ENCODE peak calls at places on chromosome 2, in four cellular contexts. F, H, A and E are unnamed samples. For H3K4me1, the result is how much of the 10 kb centered on the place peaks cover.

GRCh38 chr2:112138143-112139032 is at the start of gene FBLN7:
- DNase-seq in H (no peak), F (no peak), A (no peak), E (peak)

GRCh38 chr2:2795438-2796091 is 464.5 kb upstream of the MYT1L start:
- DNase-seq in A (no peak), F (no peak), H (no peak), E (peak)

GRCh38 chr2:190970872-190971506 is 43.0 kb downstream of the STAT1 start:
- DNase-seq in A (no peak), H (no peak), F (no peak), E (no peak)

GRCh38 chr2:103169856-103170255 is 408.0 kb downstream of the TMEM182 start:
- DNase-seq in H (no peak), F (no peak), A (no peak), E (no peak)

GRCh38 chr2:55357907-55358306 is 61.7 kb downstream of the CCDC88A start:
- DNase-seq in A (no peak), F (no peak), H (no peak), E (no peak)

GRCh38 chr2:176814740-176815367 is 397.7 kb upstream of the HNRNPA3 start:
- DNase-seq in A (no peak), F (peak), H (no peak), E (no peak)

GRCh38 chr2:141741652-141742051 is 389.2 kb downstream of the LRP1B start:
- DNase-seq in A (no peak), H (no peak), F (no peak), E (no peak)

GRCh38 chr2:188404341-188405004 is 112.8 kb downstream of the GULP1 start:
- DNase-seq in A (no peak), H (no peak), F (no peak), E (no peak)

GRCh38 chr2:46802665-46803550 is 112.7 kb downstream of the MCFD2 start:
- DNase-seq in A (no peak), H (no peak), F (no peak), E (peak)

GRCh38 chr2:39394427-39395002 is 42.6 kb downstream of the MAP4K3 start:
- DNase-seq in A (no peak), H (no peak), F (no peak), E (no peak)

GRCh38 chr2:58237741-58238140 is 3.4 kb downstream of the FANCL start:
- DNase-seq in F (no peak), H (no peak), A (no peak), E (no peak)

GRCh38 chr2:240913810-240914644 is 7.9 kb downstream of the CROCC2 start:
- DNase-seq in F (peak), A (peak), H (no peak), E (peak)

GRCh38 chr2:175626796-175627195 is 375.3 kb downstream of the LNPK start:
- DNase-seq in F (no peak), H (no peak), A (no peak), E (no peak)

GRCh38 chr2:231674587-231675334 is 33.6 kb upstream of the PTMA start:
- DNase-seq in F (no peak), A (peak), H (no peak), E (peak)

GRCh38 chr2:1422716-1423285 is 9.5 kb downstream of the TPO start:
- DNase-seq in F (no peak), H (no peak), A (no peak), E (peak)

GRCh38 chr2:202723746-202724145 is 89.0 kb downstream of the FAM117B start:
- DNase-seq in F (no peak), H (no peak), A (no peak), E (no peak)

GRCh38 chr2:64599469-64599868 is 54.2 kb downstream of the SERTAD2 start:
- DNase-seq in F (no peak), A (no peak), H (no peak), E (no peak)

GRCh38 chr2:116511426-116511825 is 1303.1 kb upstream of the DDX18 start:
- DNase-seq in H (no peak), A (no peak), F (no peak), E (no peak)

GRCh38 chr2:21220930-21221329 is 97.2 kb downstream of the TDRD15 start:
- DNase-seq in A (no peak), F (no peak), H (no peak), E (no peak)

GRCh38 chr2:229282758-229283546 is 11.9 kb upstream of the PID1 start:
- DNase-seq in F (no peak), A (peak), H (peak), E (no peak)

GRCh38 chr2:160970052-160970846 is 190.0 kb upstream of the TANK start:
- DNase-seq in F (peak), H (no peak), A (peak), E (peak)

GRCh38 chr2:215371915-215372897 is 60.3 kb downstream of the ATIC start:
- DNase-seq in A (no peak), H (no peak), F (no peak), E (no peak)

GRCh38 chr2:226137201-226137811 is 662.3 kb downstream of the IRS1 start:
- DNase-seq in A (no peak), H (peak), F (no peak), E (no peak)

GRCh38 chr2:58699412-58699811 is 458.3 kb upstream of the FANCL start:
- DNase-seq in A (no peak), H (no peak), F (no peak), E (no peak)

GRCh38 chr2:12709207-12709522 is 7.6 kb upstream of the TRIB2 start:
- DNase-seq in H (no peak), F (no peak), A (no peak), E (no peak)

GRCh38 chr2:39516347-39517101 is 79.4 kb upstream of the MAP4K3 start:
- DNase-seq in F (no peak), H (no peak), A (peak), E (peak)

GRCh38 chr2:157899125-157899839 is 23.2 kb upstream of the ACVR1 start:
- DNase-seq in F (no peak), A (no peak), H (no peak), E (no peak)

GRCh38 chr2:20040489-20041172 is 10.8 kb downstream of the LAPTM4A start:
- DNase-seq in A (no peak), F (peak), H (no peak), E (no peak)

GRCh38 chr2:195559431-195559914 is 97.6 kb upstream of the SLC39A10 start:
- DNase-seq in H (no peak), A (peak), F (no peak), E (no peak)

GRCh38 chr2:215149894-215150293 is 11.5 kb upstream of the ABCA12 start:
- DNase-seq in H (no peak), F (no peak), A (no peak), E (no peak)

GRCh38 chr2:170486730-170487129 is 228.4 kb upstream of the SP5 start:
- DNase-seq in H (no peak), F (no peak), A (no peak), E (no peak)

GRCh38 chr2:69619725-69620124 is 23.8 kb downstream of the AAK1 start:
- DNase-seq in A (no peak), H (no peak), F (no peak), E (peak)

GRCh38 chr2:118056165-118056534 is 32.1 kb upstream of the INSIG2 start:
- DNase-seq in A (no peak), F (no peak), H (no peak), E (no peak)

GRCh38 chr2:86441392-86441788 is 219 bp downstream of the KDM3A start:
- DNase-seq in H (no peak), F (no peak), A (no peak), E (no peak)

GRCh38 chr2:86442642-86443005 is 1.5 kb downstream of the KDM3A start:
- DNase-seq in F (peak), H (peak), A (peak), E (peak)

GRCh38 chr2:86441789-86442641 is 844 bp downstream of the KDM3A start:
- DNase-seq in H (no peak), A (peak), F (no peak), E (peak)

GRCh38 chr2:86445436-86445835 is 4.3 kb downstream of the KDM3A start:
- DNase-seq in A (no peak), F (no peak), H (no peak), E (no peak)

DNA sequence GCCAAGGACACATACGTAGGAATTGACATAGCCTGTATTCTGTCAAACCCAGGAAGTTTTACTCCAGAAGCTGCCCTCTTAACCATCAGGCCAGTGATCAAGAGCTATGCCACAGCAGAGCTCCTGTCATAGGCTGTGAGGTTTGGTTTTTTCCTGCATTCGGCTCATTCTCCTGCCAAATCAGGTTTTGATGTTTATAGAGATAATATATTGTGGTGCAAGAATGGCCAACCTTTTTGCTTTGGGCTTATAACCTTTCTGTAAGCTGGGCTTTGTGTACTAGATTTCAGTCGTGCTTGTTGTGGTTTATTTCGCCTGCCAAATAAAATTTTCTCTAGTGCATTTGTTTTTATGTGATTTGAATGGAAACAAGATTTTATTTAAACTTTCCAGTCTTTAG is 2.4 kb downstream of the KDM3A start:
- DNase-seq in H (no peak), F (no peak), A (no peak), E (no peak)
- H3K4me1 ChIP-seq in H (under half), F (under half), A (half or more), E (under half)

GRCh38 chr2:43414586-43415125 is 181.2 kb downstream of the THADA start:
- DNase-seq in F (no peak), A (no peak), H (no peak), E (no peak)

GRCh38 chr2:43417296-43417695 is 178.5 kb downstream of the THADA start:
- DNase-seq in A (no peak), F (no peak), H (no peak), E (no peak)

GRCh38 chr2:43414033-43414432 is 181.8 kb downstream of the THADA start:
- DNase-seq in F (no peak), H (no peak), A (no peak), E (no peak)

GRCh38 chr2:43418673-43419072 is 177.2 kb downstream of the THADA start:
- DNase-seq in A (no peak), F (no peak), H (no peak), E (no peak)

GRCh38 chr2:43415582-43415981 is 180.3 kb downstream of the THADA start:
- DNase-seq in F (no peak), H (no peak), A (no peak), E (no peak)
- H3K4me1 ChIP-seq in F (under half), H (under half), A (half or more), E (under half)

DNA sequence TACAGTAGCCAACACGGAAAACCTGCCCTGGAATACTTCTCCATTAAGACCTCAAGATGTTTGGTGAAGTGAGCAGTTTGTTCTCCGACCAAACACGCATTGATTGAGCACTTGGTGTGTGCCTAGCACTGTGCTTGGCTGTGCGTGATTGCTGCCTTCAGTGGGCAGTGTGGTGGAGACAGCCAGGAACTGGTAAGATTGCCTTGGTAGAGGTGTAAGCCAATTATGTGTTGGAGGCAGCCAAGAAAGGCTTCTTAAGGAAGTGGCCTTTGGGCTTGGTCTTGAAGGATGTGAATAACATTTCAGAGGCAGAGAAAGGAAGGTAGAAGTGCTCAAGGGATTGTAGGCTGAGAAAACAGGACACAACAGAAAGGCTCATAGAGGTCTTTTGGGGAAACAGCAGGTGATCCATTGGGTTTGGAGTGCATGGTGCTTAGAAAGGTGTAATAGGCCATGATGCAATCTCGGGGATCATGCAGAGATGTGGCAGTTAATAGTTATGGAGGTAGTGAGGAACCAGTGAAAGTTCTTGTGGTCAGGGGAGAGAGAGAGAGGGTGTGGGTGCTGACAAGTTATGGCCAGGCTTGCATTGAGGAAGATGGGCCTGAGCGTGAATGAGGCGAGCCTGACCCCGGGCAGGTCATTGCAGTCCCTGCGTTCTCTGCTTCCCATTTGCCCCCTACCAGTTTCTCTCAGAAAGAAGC is 6.3 kb downstream of the B3GNT2 start:
- DNase-seq in F (no peak), H (no peak), A (no peak), E (peak)
- H3K4me1 ChIP-seq in F (under half), H (under half), A (half or more), E (under half)

GRCh38 chr2:149448315-149448714 is 117.9 kb downstream of the LYPD6 start:
- DNase-seq in A (no peak), H (no peak), F (no peak), E (no peak)
- H3K4me1 ChIP-seq in A (under half), H (under half), F (under half), E (under half)

GRCh38 chr2:71719520-71720282 is 266.3 kb downstream of the DYSF start:
- DNase-seq in H (no peak), F (no peak), A (no peak), E (no peak)
- H3K4me1 ChIP-seq in H (under half), F (under half), A (half or more), E (under half)

GRCh38 chr2:172428841-172429173 is 1.4 kb downstream of the ITGA6 start:
- DNase-seq in H (no peak), A (no peak), F (no peak), E (no peak)
- H3K4me1 ChIP-seq in H (under half), A (under half), F (under half), E (under half)

GRCh38 chr2:27890146-27891062 is at the start of the genes BABAM2 and RBKS:
- DNase-seq in F (peak), A (peak), H (peak), E (peak)

GRCh38 chr2:27889774-27890145 is 427 bp downstream of the RBKS start:
- DNase-seq in A (peak), F (no peak), H (no peak), E (no peak)

GRCh38 chr2:27893031-27893430 is 2.5 kb downstream of the BABAM2 start:
- DNase-seq in F (no peak), A (no peak), H (no peak), E (no peak)

GRCh38 chr2:27891063-27891819 is 712 bp downstream of the BABAM2 start:
- DNase-seq in F (peak), A (peak), H (no peak), E (no peak)

DNA sequence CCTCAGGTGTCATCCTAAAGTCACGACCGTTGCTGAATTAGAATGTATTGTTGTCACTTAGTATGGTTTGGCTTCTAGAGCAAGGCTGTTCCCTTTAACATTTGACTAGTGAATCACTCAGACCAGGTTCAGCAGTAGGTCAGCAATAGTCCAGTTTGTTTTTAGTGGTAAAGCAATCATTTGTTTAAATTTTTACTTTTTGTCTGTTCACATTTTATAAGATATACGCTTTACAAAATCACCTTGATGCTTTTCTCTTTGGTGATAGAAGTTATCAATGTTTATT is 1.2 kb downstream of the BABAM2 start:
- DNase-seq in F (no peak), H (no peak), A (no peak), E (no peak)
- H3K4me1 ChIP-seq in F (under half), H (under half), A (under half), E (under half)